ENCODE peak calls at places on chromosome 12, in six cellular contexts. One of them, this sample, is unnamed.

GRCh38 chr12:116820077-116820656 is 61.1 kb downstream of the HRK start:
- DNase-seq in tibial nerve: no peak
- DNase-seq in heart left ventricle: no peak
- DNase-seq in sigmoid colon: no peak
- DNase-seq in body of pancreas: no peak
- DNase-seq in K562: no peak
- DNase-seq in this sample: no peak

GRCh38 chr12:120866143-120866542 is 38.0 kb downstream of the SPPL3 start:
- DNase-seq in tibial nerve: no peak
- DNase-seq in body of pancreas: no peak
- DNase-seq in heart left ventricle: no peak
- DNase-seq in K562: no peak
- DNase-seq in sigmoid colon: no peak
- DNase-seq in this sample: no peak

GRCh38 chr12:67355428-67356385 is 86.5 kb downstream of the CAND1 start:
- DNase-seq in K562: peak; percentile 24
- DNase-seq in heart left ventricle: no peak
- DNase-seq in sigmoid colon: no peak
- DNase-seq in tibial nerve: no peak
- DNase-seq in body of pancreas: peak; percentile 52
- DNase-seq in this sample: peak; percentile 6

GRCh38 chr12:130916251-130916911 is 37.3 kb upstream of the ADGRD1 start:
- DNase-seq in heart left ventricle: peak; percentile 53
- DNase-seq in tibial nerve: peak; percentile 63
- DNase-seq in body of pancreas: peak; percentile 61
- DNase-seq in sigmoid colon: peak; percentile 85
- DNase-seq in K562: peak; percentile 68
- DNase-seq in this sample: no peak

GRCh38 chr12:112750971-112751370 is 40.6 kb upstream of the RPH3A start:
- DNase-seq in heart left ventricle: no peak
- DNase-seq in body of pancreas: no peak
- DNase-seq in K562: no peak
- DNase-seq in tibial nerve: no peak
- DNase-seq in sigmoid colon: no peak
- DNase-seq in this sample: no peak

GRCh38 chr12:52248541-52249035 is 15.5 kb downstream of the KRT7 start:
- DNase-seq in tibial nerve: no peak
- DNase-seq in body of pancreas: no peak
- DNase-seq in K562: no peak
- DNase-seq in sigmoid colon: peak; percentile 63
- DNase-seq in heart left ventricle: no peak
- DNase-seq in this sample: no peak

GRCh38 chr12:27974735-27975221 is 2.2 kb upstream of the PTHLH start:
- DNase-seq in sigmoid colon: no peak
- DNase-seq in heart left ventricle: no peak
- DNase-seq in tibial nerve: no peak
- DNase-seq in body of pancreas: no peak
- DNase-seq in K562: no peak
- DNase-seq in this sample: no peak

GRCh38 chr12:52151859-52152783 is 39.7 kb downstream of the KRT80 start:
- DNase-seq in tibial nerve: peak; percentile 37
- DNase-seq in sigmoid colon: peak; percentile 84
- DNase-seq in K562: peak; percentile 89
- DNase-seq in body of pancreas: peak; percentile 70
- DNase-seq in heart left ventricle: peak; percentile 86
- DNase-seq in this sample: peak; percentile 79

GRCh38 chr12:50825372-50825838 is 17.3 kb upstream of the TMPRSS12 start:
- DNase-seq in tibial nerve: no peak
- DNase-seq in heart left ventricle: no peak
- DNase-seq in body of pancreas: peak; percentile 30
- DNase-seq in sigmoid colon: no peak
- DNase-seq in K562: peak; percentile 27
- DNase-seq in this sample: peak; percentile 4

GRCh38 chr12:94770777-94771176 is 120.4 kb upstream of the TMCC3 start:
- DNase-seq in tibial nerve: no peak
- DNase-seq in K562: no peak
- DNase-seq in sigmoid colon: no peak
- DNase-seq in body of pancreas: no peak
- DNase-seq in heart left ventricle: no peak
- DNase-seq in this sample: no peak

GRCh38 chr12:464484-465267 is 4.9 kb downstream of the B4GALNT3 start:
- DNase-seq in heart left ventricle: peak; percentile 55
- DNase-seq in body of pancreas: peak; percentile 12
- DNase-seq in tibial nerve: no peak
- DNase-seq in K562: no peak
- DNase-seq in sigmoid colon: no peak
- DNase-seq in this sample: no peak

GRCh38 chr12:127063339-127064090 is 1203.5 kb upstream of the TMEM132C start:
- DNase-seq in sigmoid colon: no peak
- DNase-seq in K562: peak; percentile 39
- DNase-seq in body of pancreas: peak; percentile 13
- DNase-seq in tibial nerve: no peak
- DNase-seq in heart left ventricle: no peak
- DNase-seq in this sample: no peak

GRCh38 chr12:1630081-1630826 is 1.2 kb downstream of the WNT5B start:
- DNase-seq in tibial nerve: no peak
- DNase-seq in sigmoid colon: peak; percentile 82
- DNase-seq in body of pancreas: peak; percentile 39
- DNase-seq in heart left ventricle: peak; percentile 66
- DNase-seq in K562: no peak
- DNase-seq in this sample: no peak

GRCh38 chr12:107236824-107237467 is 143.6 kb upstream of the CRY1 start:
- DNase-seq in body of pancreas: no peak
- DNase-seq in heart left ventricle: no peak
- DNase-seq in tibial nerve: no peak
- DNase-seq in sigmoid colon: no peak
- DNase-seq in K562: no peak
- DNase-seq in this sample: no peak

GRCh38 chr12:11171953-11172675 is 1.1 kb downstream of the SMIM10L1 start:
- DNase-seq in body of pancreas: no peak
- DNase-seq in K562: peak; percentile 5
- DNase-seq in tibial nerve: no peak
- DNase-seq in heart left ventricle: no peak
- DNase-seq in sigmoid colon: no peak
- DNase-seq in this sample: no peak

GRCh38 chr12:25775968-25776367 is 182.5 kb upstream of the RASSF8 start:
- DNase-seq in tibial nerve: no peak
- DNase-seq in heart left ventricle: no peak
- DNase-seq in sigmoid colon: no peak
- DNase-seq in K562: no peak
- DNase-seq in body of pancreas: no peak
- DNase-seq in this sample: no peak

GRCh38 chr12:124440841-124441381 is 126.5 kb downstream of the NCOR2 start:
- DNase-seq in K562: no peak
- DNase-seq in sigmoid colon: no peak
- DNase-seq in heart left ventricle: no peak
- DNase-seq in tibial nerve: no peak
- DNase-seq in body of pancreas: no peak
- DNase-seq in this sample: no peak

GRCh38 chr12:131860472-131861260 is 32.5 kb downstream of the MMP17 start:
- DNase-seq in heart left ventricle: peak; percentile 45
- DNase-seq in tibial nerve: peak; percentile 36
- DNase-seq in sigmoid colon: no peak
- DNase-seq in body of pancreas: peak; percentile 22
- DNase-seq in K562: peak; percentile 79
- DNase-seq in this sample: peak; percentile 93

GRCh38 chr12:58917699-58918334 is 2.5 kb downstream of the LRIG3 start:
- DNase-seq in tibial nerve: no peak
- DNase-seq in sigmoid colon: no peak
- DNase-seq in heart left ventricle: no peak
- DNase-seq in K562: no peak
- DNase-seq in body of pancreas: no peak
- DNase-seq in this sample: no peak

GRCh38 chr12:58920956-58921861 is 905 bp upstream of the LRIG3 start:
- DNase-seq in K562: no peak
- DNase-seq in sigmoid colon: no peak
- DNase-seq in body of pancreas: peak; percentile 28
- DNase-seq in tibial nerve: no peak
- DNase-seq in heart left ventricle: no peak
- DNase-seq in this sample: no peak

GRCh38 chr12:58918475-58918874 is 1.8 kb downstream of the LRIG3 start:
- DNase-seq in tibial nerve: no peak
- DNase-seq in body of pancreas: no peak
- DNase-seq in heart left ventricle: no peak
- DNase-seq in sigmoid colon: no peak
- DNase-seq in K562: no peak
- DNase-seq in this sample: no peak

GRCh38 chr12:58920102-58920955 is at the start of gene LRIG3:
- DNase-seq in K562: peak; percentile 20
- DNase-seq in tibial nerve: peak; percentile 82
- DNase-seq in body of pancreas: peak; percentile 92
- DNase-seq in sigmoid colon: peak; percentile 96
- DNase-seq in heart left ventricle: peak; percentile 91
- DNase-seq in this sample: peak; percentile 76

DNA sequence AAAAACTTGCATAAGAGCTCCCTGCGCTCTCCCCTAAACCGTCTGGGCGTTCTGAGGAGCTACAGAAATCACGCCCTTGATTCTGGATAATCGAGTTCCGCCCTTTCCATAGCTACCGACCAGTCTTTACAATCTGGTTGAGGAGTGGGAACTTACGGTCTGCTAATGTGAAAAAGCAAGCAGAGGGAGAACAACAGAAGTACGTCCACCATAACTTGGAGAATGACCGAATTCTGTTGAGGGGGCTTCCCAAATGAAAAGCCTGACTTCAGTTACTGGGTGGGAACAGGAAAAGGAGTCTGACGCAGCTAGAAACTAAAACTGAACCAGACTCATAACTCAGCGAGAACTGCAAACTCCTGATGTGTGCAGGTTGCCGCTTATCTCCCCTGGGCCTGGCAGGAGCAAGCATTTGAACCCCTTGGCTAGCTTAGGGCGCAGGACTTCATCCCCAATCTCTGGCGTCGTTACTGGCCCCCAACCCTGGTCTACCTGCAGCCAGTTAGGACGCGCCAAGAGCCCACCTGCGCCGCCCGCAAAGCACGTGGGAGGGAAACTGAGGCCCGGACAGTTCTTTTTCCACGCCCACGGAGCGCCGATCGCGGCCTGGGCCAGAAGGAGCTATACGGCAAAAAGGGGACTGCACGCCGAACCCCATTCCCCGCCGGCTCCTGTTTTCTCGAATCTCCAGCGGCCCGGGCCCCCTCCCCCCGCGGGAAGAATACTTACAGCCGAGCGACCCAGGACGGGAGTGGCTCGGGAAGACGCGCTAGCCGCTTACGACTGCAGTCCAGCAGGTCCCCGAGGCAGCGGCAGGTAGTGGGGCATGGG is 818 bp downstream of the LRIG3 start:
- DNase-seq in heart left ventricle: peak; percentile 35
- DNase-seq in body of pancreas: peak; percentile 54
- DNase-seq in tibial nerve: peak; percentile 24
- DNase-seq in sigmoid colon: peak; percentile 71
- DNase-seq in K562: no peak
- DNase-seq in this sample: peak; percentile 9
- TF ChIP-seq POLR2A in heart left ventricle: no peak
- TF ChIP-seq POLR2A in body of pancreas: no peak
- TF ChIP-seq POLR2A in tibial nerve: no peak
- TF ChIP-seq POLR2A in sigmoid colon: peak; percentile 20
- TF ChIP-seq POLR2A in K562: no peak
- TF ChIP-seq POLR2A in this sample: no peak

DNA sequence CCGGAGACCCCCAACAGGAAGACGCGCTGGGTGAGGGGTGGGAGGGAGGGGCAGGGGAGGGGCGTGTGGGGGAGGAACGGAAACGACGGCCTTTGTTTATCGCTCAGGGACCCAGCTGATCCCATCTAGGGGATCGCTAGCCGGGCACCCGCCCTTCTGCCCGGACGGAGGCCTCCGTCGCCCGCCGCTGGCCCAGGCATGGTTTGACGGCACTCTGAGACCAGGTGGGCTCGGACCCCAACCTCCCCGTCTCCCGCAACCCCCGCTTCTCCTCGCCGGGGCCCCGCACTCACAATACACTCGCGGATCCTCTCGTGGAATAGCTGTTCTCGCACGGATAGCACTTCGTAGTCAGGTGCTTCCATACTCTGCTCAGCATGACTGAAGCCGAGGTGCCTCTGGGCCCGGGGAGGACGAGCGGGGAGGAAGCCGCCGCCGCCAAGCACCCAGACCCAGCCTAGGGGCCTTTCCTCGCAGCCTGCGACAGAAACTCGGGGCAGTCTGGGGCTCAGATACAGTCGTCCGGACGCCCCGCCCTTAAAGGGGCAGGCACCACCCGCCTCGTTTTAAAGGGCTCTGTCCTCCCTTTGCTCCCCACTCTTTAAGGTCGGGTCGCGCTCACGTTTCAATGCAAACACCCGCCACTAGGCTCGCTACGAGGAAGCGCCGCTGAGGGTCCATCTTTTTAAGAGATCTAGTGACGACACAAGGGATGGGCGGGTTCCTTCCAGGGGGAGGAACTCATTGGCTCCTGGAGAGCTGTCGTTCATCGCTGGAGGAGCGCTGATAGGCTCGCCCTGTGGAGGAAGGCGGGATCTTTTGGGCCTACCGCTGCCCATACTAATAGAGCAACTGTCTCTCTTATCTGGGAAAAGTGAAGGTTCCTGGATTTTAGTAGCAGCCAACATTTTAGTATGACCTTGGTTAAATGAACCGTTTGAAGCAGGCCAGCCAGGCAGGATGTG is at the start of gene LMBR1L:
- DNase-seq in body of pancreas: peak; percentile 98
- DNase-seq in K562: peak; percentile 100
- DNase-seq in heart left ventricle: peak; percentile 98
- DNase-seq in sigmoid colon: peak; percentile 99
- DNase-seq in tibial nerve: peak; percentile 98
- DNase-seq in this sample: peak; percentile 95
- TF ChIP-seq POLR2A in body of pancreas: peak; percentile 29
- TF ChIP-seq POLR2A in K562: peak; percentile 79
- TF ChIP-seq POLR2A in heart left ventricle: peak; percentile 91
- TF ChIP-seq POLR2A in sigmoid colon: peak; percentile 87
- TF ChIP-seq POLR2A in tibial nerve: peak; percentile 83
- TF ChIP-seq POLR2A in this sample: peak; percentile 54

DNA sequence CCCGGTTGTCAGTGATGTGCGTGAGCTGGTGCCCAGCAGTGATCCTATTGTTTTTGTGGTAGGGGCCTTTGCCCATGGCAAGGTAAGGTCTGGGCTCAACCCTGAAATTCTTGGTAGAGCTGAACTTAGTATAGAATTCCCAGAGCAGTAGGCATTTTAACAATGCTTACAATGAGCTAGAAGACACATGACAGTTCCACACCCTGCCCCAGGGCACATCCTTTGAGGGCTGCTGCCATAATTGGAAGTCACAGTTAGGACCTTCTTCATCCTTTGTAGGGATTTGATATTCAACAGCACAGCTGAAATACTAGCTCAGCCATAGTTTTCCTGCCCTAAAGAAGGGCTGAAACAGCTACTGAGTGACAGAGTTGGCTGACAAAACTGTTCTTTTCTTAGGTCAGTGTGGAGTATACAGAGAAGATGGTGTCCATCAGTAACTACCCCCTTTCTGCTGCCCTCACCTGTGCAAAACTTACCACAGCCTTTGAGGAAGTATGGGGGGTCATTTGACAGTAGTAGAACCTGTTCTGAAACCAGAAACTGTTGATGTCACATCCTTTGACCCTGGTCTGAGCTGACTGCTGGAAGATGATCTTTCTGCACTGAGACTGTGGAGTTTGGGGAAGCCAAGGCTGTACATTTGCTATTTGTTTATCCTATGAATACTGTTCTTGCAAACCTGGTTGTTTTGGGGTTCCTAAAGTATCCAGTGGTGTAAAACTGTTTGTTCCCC is 4.8 kb downstream of the EMG1 start:
- DNase-seq in K562: no peak
- DNase-seq in heart left ventricle: no peak
- DNase-seq in sigmoid colon: peak; percentile 35
- DNase-seq in tibial nerve: no peak
- DNase-seq in body of pancreas: no peak
- DNase-seq in this sample: no peak
- TF ChIP-seq POLR2A in K562: peak; percentile 25
- TF ChIP-seq POLR2A in heart left ventricle: no peak
- TF ChIP-seq POLR2A in sigmoid colon: no peak
- TF ChIP-seq POLR2A in tibial nerve: no peak
- TF ChIP-seq POLR2A in body of pancreas: no peak
- TF ChIP-seq POLR2A in this sample: no peak

GRCh38 chr12:57546438-57547365 is at the start of gene DCTN2:
- DNase-seq in sigmoid colon: peak; percentile 99
- DNase-seq in body of pancreas: peak; percentile 98
- DNase-seq in tibial nerve: peak; percentile 96
- DNase-seq in heart left ventricle: peak; percentile 98
- DNase-seq in K562: peak; percentile 97
- DNase-seq in this sample: peak; percentile 98
- TF ChIP-seq POLR2A in sigmoid colon: no peak
- TF ChIP-seq POLR2A in body of pancreas: peak; percentile 53
- TF ChIP-seq POLR2A in tibial nerve: no peak
- TF ChIP-seq POLR2A in heart left ventricle: peak; percentile 55
- TF ChIP-seq POLR2A in K562: peak; percentile 79
- TF ChIP-seq POLR2A in this sample: peak; percentile 39

This sample was measured in H54.